ENCODE peak calls at places on chromosomes 11 and 22, in six cellular contexts. E is H1, R is neuronal stem cell, N is IMR-90, F is mesendoderm, Y is mesenchymal stem cell. D is an unnamed sample.

GRCh38 chr11:103358251-103358650 is 249.0 kb downstream of the DYNC2H1 start:
- DNase-seq in E (no peak), Y (peak; percentile 21), F (peak; percentile 9), N (peak; percentile 71), R (no peak), D (no peak)

GRCh38 chr11:93905384-93905783 is 55.0 kb upstream of the VSTM5 start:
- DNase-seq in R (no peak), N (peak; percentile 68), F (no peak), E (no peak), Y (peak; percentile 18), D (no peak)

GRCh38 chr22:48299801-48300200 is 1527.9 kb downstream of the BRD1 start:
- DNase-seq in Y (no peak), R (no peak), E (no peak), N (no peak), F (no peak), D (no peak)

GRCh38 chr22:32050678-32051515 is 7.8 kb downstream of the SLC5A1 start:
- DNase-seq in N (peak; percentile 79), F (peak; percentile 69), R (no peak), E (no peak), Y (peak; percentile 58), D (peak; percentile 50)

GRCh38 chr11:124758355-124759267 is 3.5 kb downstream of the ESAM start:
- DNase-seq in Y (peak; percentile 69), N (peak; percentile 44), E (peak; percentile 70), R (no peak), F (peak; percentile 93), D (peak; percentile 96)

GRCh38 chr11:122720482-122720881 is 65.0 kb downstream of the UBASH3B start:
- DNase-seq in Y (peak; percentile 38), F (peak; percentile 90), E (no peak), R (no peak), N (no peak), D (no peak)

GRCh38 chr11:116511684-116512083 is 261.1 kb downstream of the BUD13 start:
- DNase-seq in F (no peak), Y (no peak), E (no peak), N (no peak), R (no peak), D (no peak)

GRCh38 chr11:24496728-24497396 is at the start of gene LUZP2:
- DNase-seq in F (peak; percentile 90), R (peak; percentile 69), Y (peak; percentile 62), E (peak; percentile 57), N (peak; percentile 51), D (peak; percentile 77)

GRCh38 chr11:61785837-61786402 is 6.5 kb downstream of the TMEM258 start:
- DNase-seq in Y (no peak), N (no peak), R (no peak), E (no peak), F (no peak), D (peak; percentile 26)

GRCh38 chr11:129048911-129049310 is 106.2 kb upstream of the TP53AIP1 start:
- DNase-seq in N (no peak), R (no peak), F (no peak), Y (no peak), E (no peak), D (no peak)

GRCh38 chr22:29702931-29703594 is 16.7 kb upstream of the CABP7 start:
- DNase-seq in Y (no peak), F (no peak), N (no peak), E (no peak), R (no peak), D (no peak)
- H3K4me1 ChIP-seq in Y (peaks cover 51% of the 10 kb centered on the region), F (peaks cover 4% of the 10 kb centered on the region), N (peaks cover 14% of the 10 kb centered on the region), E (peaks cover 40% of the 10 kb centered on the region), R (peaks cover 24% of the 10 kb centered on the region), D (peaks cover 6% of the 10 kb centered on the region)

DNA sequence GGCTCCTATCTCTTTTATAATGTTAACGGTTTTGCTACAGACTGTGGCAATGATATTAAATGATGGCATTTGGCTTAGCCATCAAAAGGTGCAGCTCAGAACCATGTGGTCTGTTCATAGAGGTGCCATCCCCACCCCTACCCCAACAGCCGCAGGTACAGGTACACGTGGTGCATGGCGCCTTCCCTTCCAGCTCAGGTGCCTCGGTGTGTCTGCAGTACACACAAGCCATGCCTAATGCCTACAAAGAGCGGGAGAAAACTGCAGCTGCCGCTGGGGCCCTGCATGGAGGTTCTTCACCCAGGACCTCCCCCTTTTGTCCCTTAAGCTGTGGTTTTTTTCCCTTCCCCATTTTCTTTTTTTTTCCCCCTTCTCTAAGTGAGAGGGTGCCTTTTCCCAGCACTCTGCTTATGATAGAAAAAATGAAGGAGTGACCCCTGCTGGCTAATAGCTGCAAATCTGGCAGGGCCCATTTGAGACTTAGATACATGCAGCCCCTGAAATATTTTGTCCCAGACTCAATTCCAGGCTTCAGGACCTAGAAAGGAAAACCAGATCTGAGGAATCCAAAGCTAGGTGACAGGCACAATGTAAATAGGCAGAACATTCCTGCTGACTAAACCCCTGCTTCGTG is 6.5 kb downstream of the OR52M1 start:
- DNase-seq in R (no peak), E (no peak), N (peak; percentile 16), F (peak; percentile 45), Y (no peak), D (peak; percentile 30)
- H2BK15ac ChIP-seq in R (no peak overlapping the region), E (no peak overlapping the region), N (no peak overlapping the region), F (no peak overlapping the region), Y (no peak overlapping the region), D (no peak overlapping the region)

GRCh38 chr11:2390871-2391662 is 9.5 kb upstream of the TSSC4 start:
- DNase-seq in R (no peak), E (peak; percentile 56), Y (peak; percentile 52), F (peak; percentile 90), N (peak; percentile 78), D (peak; percentile 68)
- H3K4me1 ChIP-seq in R (peaks cover 36% of the 10 kb centered on the region), E (peaks cover 8% of the 10 kb centered on the region), Y (peaks cover 55% of the 10 kb centered on the region), F (peaks cover 3% of the 10 kb centered on the region), N (peaks cover 37% of the 10 kb centered on the region), D (no peaks in the 10 kb centered on the region)

GRCh38 chr22:40334899-40335298 is 11.4 kb upstream of the ADSL start:
- DNase-seq in N (no peak), F (peak; percentile 20), R (no peak), E (no peak), Y (no peak), D (no peak)
- H2BK15ac ChIP-seq in N (no peak overlapping the region), F (no peak overlapping the region), R (no peak overlapping the region), E (no peak overlapping the region), Y (no peak overlapping the region), D (no peak overlapping the region)

DNA sequence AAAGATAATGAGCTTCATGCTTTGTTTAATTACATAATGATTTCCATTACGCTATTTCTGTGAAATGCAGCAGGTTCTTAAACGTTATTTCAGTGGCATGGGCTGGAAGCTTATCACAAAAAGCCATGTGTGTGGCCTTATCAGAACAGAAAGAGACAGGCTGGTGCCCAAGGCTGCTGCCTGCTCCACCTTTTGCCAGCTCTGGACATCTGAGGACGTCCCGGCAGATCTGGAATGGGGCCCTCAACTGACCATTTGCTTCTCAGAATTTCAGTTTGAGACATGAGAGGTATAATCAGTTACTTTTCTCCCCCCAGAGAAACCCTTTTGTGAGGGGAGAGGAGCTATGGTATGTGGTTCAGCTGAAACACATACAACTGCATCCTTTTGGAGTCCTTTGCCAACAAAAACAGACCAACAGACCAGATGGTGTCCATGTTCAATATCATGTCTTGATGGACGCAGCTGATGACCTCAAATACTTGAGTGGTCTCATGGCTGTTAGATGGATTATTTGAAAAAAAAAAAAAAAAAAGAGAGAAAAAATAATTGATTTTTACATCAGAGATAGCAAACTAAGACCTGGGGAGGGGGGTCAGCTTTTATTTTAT is 8.6 kb downstream of the CDPF1 start:
- DNase-seq in Y (no peak), R (no peak), N (no peak), F (no peak), E (no peak), D (no peak)
- H3K4me1 ChIP-seq in Y (peaks cover 2% of the 10 kb centered on the region), R (no peaks in the 10 kb centered on the region), N (peaks cover 4% of the 10 kb centered on the region), F (no peaks in the 10 kb centered on the region), E (no peaks in the 10 kb centered on the region), D (no peaks in the 10 kb centered on the region)

GRCh38 chr22:39920134-39920743 is 19.4 kb downstream of the GRAP2 start:
- DNase-seq in R (no peak), Y (no peak), F (no peak), N (no peak), E (no peak), D (no peak)
- H2BK15ac ChIP-seq in R (no peak overlapping the region), Y (no peak overlapping the region), F (no peak overlapping the region), N (no peak overlapping the region), E (no peak overlapping the region), D (no peak overlapping the region)

DNA sequence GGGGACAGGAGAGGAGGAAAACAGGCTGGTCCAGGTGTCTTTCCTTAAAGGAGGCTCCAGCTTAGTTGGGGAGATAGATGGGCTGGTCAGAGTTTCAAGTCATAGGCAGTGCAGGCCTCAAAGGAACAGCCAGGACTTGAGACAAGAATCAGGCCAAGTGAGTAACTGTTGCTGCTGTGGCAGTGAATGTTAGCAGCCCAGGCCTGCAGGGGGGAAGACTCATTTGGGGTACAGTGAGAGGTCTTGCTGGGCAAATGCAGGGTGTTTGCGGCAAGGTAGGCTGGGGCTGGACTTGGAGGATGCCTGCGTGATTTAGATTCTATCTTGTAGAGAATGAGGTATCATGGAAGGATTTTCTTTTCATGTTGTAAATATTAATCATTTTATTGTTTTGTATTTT is 24.1 kb downstream of the PTPRJ start:
- DNase-seq in E (no peak), F (no peak), N (no peak), Y (no peak), R (no peak), D (no peak)
- H3K4me1 ChIP-seq in E (peaks cover 4% of the 10 kb centered on the region), F (peaks cover 8% of the 10 kb centered on the region), N (peaks cover 36% of the 10 kb centered on the region), Y (peaks cover 44% of the 10 kb centered on the region), R (peaks cover 18% of the 10 kb centered on the region), D (peaks cover 7% of the 10 kb centered on the region)

GRCh38 chr22:43832393-43833265 is 20.5 kb upstream of the EFCAB6 start:
- DNase-seq in N (no peak), F (no peak), E (no peak), Y (no peak), R (no peak), D (no peak)

GRCh38 chr22:43829904-43830851 is 18.1 kb upstream of the EFCAB6 start:
- DNase-seq in F (no peak), E (no peak), Y (no peak), N (peak; percentile 54), R (no peak), D (no peak)

GRCh38 chr22:43831561-43832392 is 19.7 kb upstream of the EFCAB6 start:
- DNase-seq in E (no peak), N (no peak), F (no peak), Y (no peak), R (no peak), D (no peak)

GRCh38 chr22:43829448-43829821 is 17.3 kb upstream of the EFCAB6 start:
- DNase-seq in Y (no peak), F (no peak), R (no peak), N (peak; percentile 71), E (no peak), D (no peak)

DNA sequence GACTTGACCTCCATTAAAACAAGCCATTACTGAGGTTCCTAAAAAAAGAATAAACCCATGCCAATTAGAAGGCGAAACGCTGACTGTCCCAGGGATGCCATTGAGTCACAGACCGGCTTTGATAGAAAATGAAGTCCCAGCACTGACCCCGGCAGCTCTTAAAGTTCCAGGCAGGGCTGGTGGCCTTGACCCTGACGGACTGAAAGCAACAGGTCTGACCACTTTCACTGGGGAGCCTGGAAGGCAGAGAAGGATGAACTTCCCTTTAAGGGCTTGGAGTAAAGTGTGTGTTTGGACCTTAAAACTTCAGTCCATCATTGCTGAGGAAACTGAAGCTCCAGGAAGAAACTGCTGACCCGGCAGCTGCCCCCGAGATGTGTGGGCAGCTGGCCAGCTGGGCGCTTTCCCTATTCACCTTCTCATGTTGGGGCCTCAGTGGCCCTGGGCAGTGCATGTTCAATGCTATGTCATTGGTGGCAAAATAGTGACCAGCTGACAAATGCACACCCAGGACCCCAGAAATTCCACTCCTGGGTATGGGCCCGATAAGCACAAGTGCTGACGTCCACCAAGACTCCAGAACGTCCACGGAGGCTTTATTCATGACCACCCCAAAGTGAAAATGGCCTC is 18.9 kb upstream of the EFCAB6 start:
- DNase-seq in N (no peak), F (no peak), R (no peak), E (no peak), Y (no peak), D (no peak)
- H2BK15ac ChIP-seq in N (no peak overlapping the region), F (no peak overlapping the region), R (no peak overlapping the region), E (no peak overlapping the region), Y (no peak overlapping the region), D (no peak overlapping the region)